ENCODE peak calls at places on chromosomes 5 and 9, in nine cellular contexts. R is chondrocyte, G is Peyer's patch, N is Calu3, Y is B cell, B is heart right ventricle, D is brain microvascular endothelial cell, T is AG04450, K is nephron progenitor cell. S is an unnamed sample.

GRCh38 chr5:8525835-8526234 is 656.9 kb downstream of the MTRR start:
- DNase-seq in R (no peak), G (no peak), N (no peak), Y (no peak), B (no peak), D (no peak), T (no peak), K (no peak), S (no peak)

GRCh38 chr5:41270423-41271251 is 57.3 kb upstream of the C6 start:
- DNase-seq in R (no peak), G (peak), N (peak), Y (no peak), B (peak), D (peak), T (peak), K (peak), S (no peak)

GRCh38 chr5:138032028-138032571 is 779 bp downstream of the FAM13B start:
- DNase-seq in R (no peak), G (peak), N (no peak), Y (peak), B (peak), D (peak), T (no peak), K (no peak), S (no peak)

GRCh38 chr5:176660860-176661641 is 13.8 kb downstream of the TSPAN17 start:
- DNase-seq in R (no peak), G (peak), N (peak), Y (peak), B (peak), D (peak), T (peak), K (peak), S (peak)

GRCh38 chr5:152329896-152330295 is 75.2 kb downstream of the NMUR2 start:
- DNase-seq in R (no peak), G (no peak), N (no peak), Y (no peak), B (no peak), D (no peak), T (no peak), K (no peak), S (no peak)

GRCh38 chr9:110978516-110978915 is 59.8 kb downstream of the LPAR1 start:
- DNase-seq in R (no peak), G (no peak), N (no peak), Y (no peak), B (no peak), D (no peak), T (no peak), K (no peak), S (no peak)

GRCh38 chr5:83672158-83672557 is 48.5 kb downstream of the HAPLN1 start:
- DNase-seq in R (no peak), G (no peak), N (no peak), Y (no peak), B (no peak), D (no peak), T (no peak), K (no peak), S (no peak)

GRCh38 chr5:72301557-72301956 is 18.5 kb downstream of the MRPS27 start:
- DNase-seq in R (no peak), G (no peak), N (no peak), Y (no peak), B (no peak), D (no peak), T (no peak), K (no peak), S (no peak)

GRCh38 chr5:89878140-89878570 is 531.4 kb downstream of the CETN3 start:
- DNase-seq in R (no peak), G (no peak), N (peak), Y (no peak), B (no peak), D (peak), T (peak), K (no peak), S (no peak)

GRCh38 chr9:114465417-114465816 is 39.9 kb downstream of the WHRN start:
- DNase-seq in R (no peak), G (no peak), N (no peak), Y (no peak), B (no peak), D (no peak), T (no peak), K (no peak), S (no peak)

GRCh38 chr9:115016369-115016768 is 86.0 kb upstream of the TNFSF8 start:
- DNase-seq in R (no peak), G (no peak), N (no peak), Y (no peak), B (no peak), D (no peak), T (no peak), K (no peak), S (no peak)

DNA sequence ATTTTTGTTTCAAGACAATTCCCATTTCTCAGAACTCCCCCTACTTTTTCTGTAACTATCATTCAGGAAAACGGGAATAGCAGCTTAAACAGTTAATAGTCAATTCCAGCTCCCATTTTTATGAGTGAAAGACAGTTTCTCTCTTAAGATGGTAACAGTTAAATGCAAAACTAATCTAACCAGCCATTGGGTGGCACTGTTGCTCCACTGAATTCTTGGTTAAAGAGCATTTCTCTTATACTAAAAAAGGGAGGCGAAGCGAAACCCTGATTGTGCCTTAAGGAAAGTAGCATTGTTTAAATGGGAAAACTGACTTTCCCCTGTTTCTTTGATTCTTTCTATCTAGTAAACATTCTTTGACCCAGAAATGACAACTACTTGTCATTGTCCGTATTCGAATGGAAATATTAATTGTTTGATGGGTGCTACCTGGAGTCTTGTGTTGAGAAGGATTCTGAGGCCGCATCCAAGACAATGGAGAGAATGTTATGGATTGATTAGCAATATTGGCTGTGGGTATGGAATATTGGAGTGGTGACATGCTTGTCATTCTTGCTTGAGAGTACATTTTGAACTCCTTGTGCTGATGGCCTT is 507.8 kb downstream of the MAT2B start:
- DNase-seq in R (no peak), G (peak), N (peak), Y (peak), B (peak), D (peak), T (peak), K (peak), S (no peak)
- TF ChIP-seq CTCF in R (peak), G (peak), N (peak), Y (peak), B (peak), D (peak), T (peak), K (peak), S (peak)

GRCh38 chr5:14958196-14958595 is 86.6 kb upstream of the ANKH start:
- DNase-seq in R (no peak), G (no peak), N (no peak), Y (no peak), B (no peak), D (no peak), T (no peak), K (no peak), S (no peak)

GRCh38 chr5:14956423-14957046 is 85.0 kb upstream of the ANKH start:
- DNase-seq in R (no peak), G (no peak), N (no peak), Y (no peak), B (no peak), D (no peak), T (no peak), K (no peak), S (no peak)

GRCh38 chr5:14962604-14963003 is 91.0 kb upstream of the ANKH start:
- DNase-seq in R (no peak), G (no peak), N (no peak), Y (no peak), B (no peak), D (no peak), T (no peak), K (no peak), S (no peak)

GRCh38 chr5:14960120-14960462 is 88.5 kb upstream of the ANKH start:
- DNase-seq in R (no peak), G (no peak), N (no peak), Y (no peak), B (no peak), D (no peak), T (no peak), K (no peak), S (no peak)

DNA sequence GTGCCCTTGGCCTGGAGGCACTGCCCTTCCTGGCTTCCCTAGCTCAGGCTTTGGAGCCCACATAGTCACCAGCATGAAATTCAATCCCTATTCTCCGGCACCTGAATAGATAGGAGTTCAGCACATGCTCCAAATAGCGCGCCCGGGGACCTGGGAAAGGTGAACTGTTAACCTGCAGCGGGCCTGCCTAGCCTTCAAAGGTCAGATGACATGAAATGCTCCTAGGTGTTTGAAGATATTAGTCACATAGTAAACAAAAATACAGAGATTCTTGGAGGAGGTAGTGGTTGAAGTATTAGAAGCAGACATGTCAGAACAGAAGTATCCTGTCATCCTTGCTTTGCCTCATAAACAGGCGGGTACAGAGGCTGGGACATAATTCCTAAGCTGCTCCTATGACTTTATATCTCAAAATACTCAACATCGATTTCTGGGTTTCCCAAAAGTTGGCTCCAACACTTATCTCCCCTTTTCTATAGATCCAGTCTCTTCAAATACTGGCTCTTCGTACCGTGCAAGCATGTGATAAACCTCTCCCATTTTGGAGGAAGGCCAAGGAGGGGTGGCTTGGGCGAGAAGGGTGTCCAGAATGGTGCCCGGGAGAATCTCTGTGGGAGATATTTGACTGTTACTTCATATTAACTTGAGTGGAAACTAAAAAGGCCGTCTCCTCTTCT is 88.0 kb upstream of the ANKH start:
- DNase-seq in R (no peak), G (no peak), N (peak), Y (no peak), B (no peak), D (peak), T (no peak), K (no peak), S (no peak)
- TF ChIP-seq CTCF in R (no peak), G (no peak), N (no peak), Y (no peak), B (no peak), D (no peak), T (no peak), K (no peak), S (no peak)

GRCh38 chr9:72843525-72844439 is 109.1 kb downstream of the ALDH1A1 start:
- DNase-seq in R (no peak), G (no peak), N (peak), Y (no peak), B (no peak), D (no peak), T (no peak), K (no peak), S (no peak)
- TF ChIP-seq CTCF in R (peak), G (no peak), N (no peak), Y (no peak), B (no peak), D (peak), T (no peak), K (no peak), S (peak)

GRCh38 chr5:15948225-15948624 is 231.4 kb downstream of the MARCHF11 start:
- DNase-seq in R (no peak), G (no peak), N (no peak), Y (no peak), B (no peak), D (no peak), T (no peak), K (no peak), S (no peak)
- TF ChIP-seq CTCF in R (peak), G (no peak), N (no peak), Y (no peak), B (no peak), D (no peak), T (peak), K (no peak), S (no peak)

GRCh38 chr9:133257398-133258053 is 17.5 kb downstream of the ABO start:
- DNase-seq in R (no peak), G (peak), N (no peak), Y (no peak), B (peak), D (no peak), T (no peak), K (no peak), S (no peak)
- TF ChIP-seq CTCF in R (no peak), G (no peak), N (no peak), Y (no peak), B (no peak), D (no peak), T (no peak), K (no peak), S (no peak)